ENCODE peak calls at places on chromosomes 2 and 18, in nine cellular contexts. A, U, C, T, V, K, P, Y and R are unnamed samples.

GRCh38 chr2:74039611-74040010 is 54.9 kb downstream of the TET3 start:
- DNase-seq in A (no peak), U (no peak), C (no peak), T (no peak), V (no peak), K (no peak), P (no peak), Y (no peak), R (no peak)

GRCh38 chr18:57440331-57441101 is 5.3 kb downstream of the ONECUT2 start:
- DNase-seq in A (no peak), U (no peak), C (no peak), T (no peak), V (peak; percentile 10), K (no peak), P (peak; percentile 41), Y (peak; percentile 43), R (no peak)

GRCh38 chr18:23071285-23071684 is 64.0 kb upstream of the CABLES1 start:
- DNase-seq in A (peak; percentile 36), U (no peak), C (no peak), T (peak; percentile 16), V (peak; percentile 71), K (no peak), P (no peak), Y (no peak), R (no peak)

GRCh38 chr2:23124214-23124735 is 260.7 kb upstream of the KLHL29 start:
- DNase-seq in A (no peak), U (no peak), C (no peak), T (no peak), V (no peak), K (no peak), P (no peak), Y (no peak), R (no peak)

GRCh38 chr2:59366288-59366687 is 1125.2 kb upstream of the FANCL start:
- DNase-seq in A (no peak), U (no peak), C (no peak), T (no peak), V (no peak), K (no peak), P (no peak), Y (no peak), R (no peak)

GRCh38 chr2:20013061-20013721 is 723 bp upstream of the MATN3 start:
- DNase-seq in A (peak; percentile 38), U (no peak), C (no peak), T (no peak), V (peak; percentile 11), K (no peak), P (peak; percentile 15), Y (no peak), R (no peak)

GRCh38 chr18:907171-907879 is 2.7 kb downstream of the ADCYAP1 start:
- DNase-seq in A (no peak), U (no peak), C (no peak), T (no peak), V (no peak), K (no peak), P (peak; percentile 54), Y (peak; percentile 67), R (no peak)

GRCh38 chr2:234954551-234954992 is 2.8 kb downstream of the SH3BP4 start:
- DNase-seq in A (peak; percentile 61), U (no peak), C (peak; percentile 73), T (peak; percentile 58), V (no peak), K (peak; percentile 86), P (no peak), Y (no peak), R (no peak)

GRCh38 chr2:232983669-232983991 is 29.4 kb downstream of the NGEF start:
- DNase-seq in A (no peak), U (no peak), C (no peak), T (no peak), V (no peak), K (no peak), P (no peak), Y (no peak), R (no peak)

GRCh38 chr2:202023904-202024266 is 9.8 kb upstream of the FZD7 start:
- DNase-seq in A (no peak), U (no peak), C (no peak), T (no peak), V (no peak), K (no peak), P (no peak), Y (no peak), R (no peak)

GRCh38 chr2:29528891-29529520 is 392.4 kb downstream of the ALK start:
- DNase-seq in A (peak; percentile 62), U (no peak), C (no peak), T (peak; percentile 49), V (no peak), K (peak; percentile 47), P (no peak), Y (no peak), R (no peak)

GRCh38 chr2:193943406-193943960 is 1713.5 kb upstream of the SLC39A10 start:
- DNase-seq in A (no peak), U (no peak), C (no peak), T (no peak), V (no peak), K (no peak), P (no peak), Y (no peak), R (no peak)

GRCh38 chr18:50638623-50639398 is 78.9 kb downstream of the MAPK4 start:
- DNase-seq in A (no peak), U (no peak), C (no peak), T (no peak), V (no peak), K (no peak), P (no peak), Y (no peak), R (no peak)

GRCh38 chr2:16067037-16067406 is 126.7 kb downstream of the MYCN start:
- DNase-seq in A (no peak), U (no peak), C (no peak), T (no peak), V (no peak), K (no peak), P (no peak), Y (no peak), R (no peak)

GRCh38 chr2:168344706-168345105 is 97.3 kb upstream of the STK39 start:
- DNase-seq in A (no peak), U (no peak), C (no peak), T (no peak), V (no peak), K (no peak), P (no peak), Y (no peak), R (no peak)

GRCh38 chr2:168345601-168346000 is 98.2 kb upstream of the STK39 start:
- DNase-seq in A (no peak), U (no peak), C (no peak), T (no peak), V (peak; percentile 49), K (no peak), P (no peak), Y (no peak), R (no peak)

GRCh38 chr2:168350380-168350779 is 103.0 kb upstream of the STK39 start:
- DNase-seq in A (no peak), U (no peak), C (no peak), T (peak; percentile 13), V (no peak), K (peak; percentile 7), P (no peak), Y (no peak), R (no peak)

GRCh38 chr2:168346725-168347477 is 99.5 kb upstream of the STK39 start:
- DNase-seq in A (peak; percentile 68), U (peak; percentile 65), C (no peak), T (peak; percentile 76), V (peak; percentile 74), K (peak; percentile 73), P (peak; percentile 78), Y (peak; percentile 74), R (peak; percentile 20)

GRCh38 chr2:168348076-168348475 is 100.7 kb upstream of the STK39 start:
- DNase-seq in A (peak; percentile 43), U (no peak), C (no peak), T (peak; percentile 54), V (peak; percentile 14), K (peak; percentile 22), P (peak; percentile 44), Y (peak; percentile 19), R (no peak)
- TF ChIP-seq CTCF in A (peak; percentile 72), U (peak; percentile 13), C (peak; percentile 27), T (peak; percentile 63), V (peak; percentile 31), K (peak; percentile 62), P (peak; percentile 56), Y (peak; percentile 49), R (peak; percentile 31)

GRCh38 chr2:222959358-222959757 is 92.6 kb upstream of the KCNE4 start:
- DNase-seq in A (peak; percentile 85), U (no peak), C (no peak), T (peak; percentile 82), V (no peak), K (peak; percentile 80), P (no peak), Y (no peak), R (peak; percentile 41)
- TF ChIP-seq CTCF in A (peak; percentile 59), U (no peak), C (no peak), T (peak; percentile 57), V (no peak), K (peak; percentile 58), P (no peak), Y (no peak), R (peak; percentile 46)

GRCh38 chr2:10022464-10022863 is 20.9 kb upstream of the KLF11 start:
- DNase-seq in A (no peak), U (no peak), C (no peak), T (no peak), V (no peak), K (no peak), P (no peak), Y (no peak), R (no peak)

GRCh38 chr2:10020001-10020400 is 23.3 kb upstream of the KLF11 start:
- DNase-seq in A (no peak), U (no peak), C (no peak), T (no peak), V (no peak), K (no peak), P (no peak), Y (no peak), R (no peak)

GRCh38 chr2:10019174-10019971 is 24.0 kb upstream of the KLF11 start:
- DNase-seq in A (no peak), U (no peak), C (no peak), T (no peak), V (no peak), K (no peak), P (no peak), Y (no peak), R (no peak)

GRCh38 chr2:10022886-10023662 is 20.3 kb upstream of the KLF11 start:
- DNase-seq in A (no peak), U (no peak), C (no peak), T (no peak), V (no peak), K (no peak), P (no peak), Y (no peak), R (no peak)

DNA sequence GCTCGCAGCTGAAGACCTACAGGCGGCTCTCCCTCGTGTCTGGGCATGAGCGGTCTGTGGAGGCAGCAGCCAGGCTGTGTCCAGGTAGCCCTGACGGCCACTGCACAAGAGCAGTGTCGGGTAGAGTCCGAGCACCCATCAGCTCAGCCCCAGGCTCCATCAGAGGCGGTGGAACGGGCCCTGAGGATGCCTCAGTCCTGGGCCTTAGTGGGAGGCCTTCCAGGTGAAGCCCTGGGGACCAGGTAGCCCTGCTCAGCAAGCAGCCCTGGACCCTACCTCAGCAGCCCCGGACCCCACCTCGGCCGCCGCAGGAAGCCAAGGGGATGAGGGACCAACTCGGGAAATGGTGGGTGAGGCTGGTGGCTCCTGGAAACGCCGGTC is 21.3 kb upstream of the KLF11 start:
- DNase-seq in A (no peak), U (no peak), C (no peak), T (no peak), V (no peak), K (no peak), P (no peak), Y (no peak), R (no peak)
- TF ChIP-seq CTCF in A (no peak), U (no peak), C (no peak), T (no peak), V (no peak), K (no peak), P (no peak), Y (no peak), R (no peak)

GRCh38 chr18:3773303-3773702 is 323.3 kb downstream of the TGIF1 start:
- DNase-seq in A (no peak), U (no peak), C (no peak), T (peak; percentile 20), V (no peak), K (peak; percentile 32), P (no peak), Y (no peak), R (no peak)
- TF ChIP-seq CTCF in A (no peak), U (no peak), C (no peak), T (peak; percentile 23), V (no peak), K (peak; percentile 45), P (no peak), Y (no peak), R (no peak)